ENCODE peak calls at places on chromosomes 11 and 22, in four cellular contexts. K is H1, E is IMR-90, C is mesendoderm. X is an unnamed sample.

GRCh38 chr22:49583341-49583740 is 244.3 kb downstream of the BRD1 start:
- DNase-seq in C (no peak), K (peak), E (no peak), X (no peak)

GRCh38 chr22:25564979-25565677 is 653 bp downstream of the GRK3 start:
- DNase-seq in E (no peak), C (peak), K (peak), X (peak)

GRCh38 chr11:60625262-60625661 is 74.2 kb upstream of the MS4A8 start:
- DNase-seq in K (no peak), E (peak), C (peak), X (peak)

GRCh38 chr11:3803726-3804510 is 4.4 kb upstream of the PGAP2 start:
- DNase-seq in E (peak), C (peak), K (no peak), X (peak)

GRCh38 chr11:2774173-2775082 is 74.6 kb upstream of the KCNQ1OT1 start:
- DNase-seq in K (no peak), E (no peak), C (no peak), X (no peak)

GRCh38 chr11:6703247-6704063 is 20.3 kb upstream of the MRPL17 start:
- DNase-seq in C (peak), K (no peak), E (peak), X (peak)

GRCh38 chr11:134332189-134332631 is 422 bp downstream of the GLB1L2 start:
- DNase-seq in E (no peak), K (peak), C (peak), X (no peak)

GRCh38 chr11:110430267-110431211 is 791 bp downstream of the FDX1 start:
- DNase-seq in E (peak), C (peak), K (no peak), X (peak)

GRCh38 chr11:129694538-129694937 is 121.1 kb upstream of the TMEM45B start:
- DNase-seq in C (peak), E (no peak), K (no peak), X (no peak)

GRCh38 chr11:12170984-12171383 is 60.6 kb downstream of the MICAL2 start:
- DNase-seq in C (no peak), K (no peak), E (peak), X (peak)

GRCh38 chr11:8807544-8808225 is 103.3 kb upstream of the AKIP1 start:
- DNase-seq in K (no peak), C (no peak), E (peak), X (peak)

GRCh38 chr11:102115557-102115956 is 5.3 kb downstream of the YAP1 start:
- DNase-seq in C (peak), E (peak), K (peak), X (peak)

GRCh38 chr11:57761301-57762234 is at the start of gene CTNND1:
- DNase-seq in C (peak), E (peak), K (peak), X (peak)

GRCh38 chr22:30283342-30283741 is 6.0 kb downstream of the CASTOR1 start:
- DNase-seq in K (no peak), C (no peak), E (no peak), X (no peak)

GRCh38 chr22:30282616-30283046 is 6.7 kb downstream of the CASTOR1 start:
- DNase-seq in K (no peak), E (no peak), C (no peak), X (no peak)

GRCh38 chr22:30285846-30286200 is 3.5 kb downstream of the CASTOR1 start:
- DNase-seq in K (no peak), E (no peak), C (no peak), X (no peak)

GRCh38 chr22:30285176-30285845 is 4.0 kb downstream of the CASTOR1 start:
- DNase-seq in E (no peak), C (no peak), K (no peak), X (no peak)

GRCh38 chr22:30284172-30284571 is 5.1 kb downstream of the CASTOR1 start:
- DNase-seq in E (no peak), C (no peak), K (no peak), X (no peak)
- H3K18ac ChIP-seq in E (no peak), C (no peak), K (no peak), X (no peak)

GRCh38 chr22:37741312-37741795 is 44.5 kb downstream of the TRIOBP start:
- DNase-seq in E (peak), K (peak), C (peak), X (peak)

GRCh38 chr22:37740455-37741311 is 43.8 kb downstream of the TRIOBP start:
- DNase-seq in K (no peak), E (no peak), C (no peak), X (no peak)

GRCh38 chr22:37739611-37740049 is 42.8 kb downstream of the TRIOBP start:
- DNase-seq in E (no peak), C (no peak), K (no peak), X (no peak)

GRCh38 chr22:37744589-37744988 is 47.7 kb downstream of the TRIOBP start:
- DNase-seq in C (peak), E (no peak), K (no peak), X (no peak)

GRCh38 chr22:37742374-37743092 is 45.7 kb downstream of the TRIOBP start:
- DNase-seq in E (peak), C (peak), K (no peak), X (peak)
- H3K4ac ChIP-seq in E (peak), C (no peak), K (no peak), X (peak)

GRCh38 chr11:69744435-69744834 is 30.7 kb downstream of the FGF4 start:
- DNase-seq in C (peak), K (no peak), E (peak), X (peak)

GRCh38 chr11:69746780-69747742 is 28.1 kb downstream of the FGF4 start:
- DNase-seq in E (no peak), K (no peak), C (peak), X (no peak)

GRCh38 chr11:69748637-69749036 is 26.5 kb downstream of the FGF4 start:
- DNase-seq in K (no peak), E (no peak), C (no peak), X (no peak)

GRCh38 chr11:69745201-69745600 is 29.9 kb downstream of the FGF4 start:
- DNase-seq in K (no peak), E (no peak), C (no peak), X (no peak)

GRCh38 chr11:69746140-69746539 is 29.0 kb downstream of the FGF4 start:
- DNase-seq in K (no peak), E (no peak), C (no peak), X (no peak)
- H2BK15ac ChIP-seq in K (peak), E (no peak), C (no peak), X (no peak)

GRCh38 chr11:70745451-70745850 is 347.1 kb downstream of the CTTN start:
- DNase-seq in K (no peak), C (no peak), E (no peak), X (no peak)
- H3K18ac ChIP-seq in K (no peak), C (no peak), E (no peak), X (no peak)

DNA sequence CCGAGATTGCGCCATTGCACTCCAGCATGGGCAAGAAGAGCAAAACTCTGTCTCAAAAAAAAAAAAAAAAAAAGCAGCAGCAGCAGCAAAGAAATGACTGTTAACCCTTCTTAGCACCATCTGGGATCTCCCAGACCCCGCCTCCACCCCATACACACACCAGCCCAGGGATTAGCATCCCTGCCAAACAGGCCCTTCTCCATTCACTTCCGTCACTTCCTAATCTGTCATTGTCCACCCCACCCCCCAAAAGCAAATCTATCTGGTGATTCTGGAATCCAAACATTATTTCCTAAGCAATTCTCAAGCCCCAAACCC is 5.8 kb upstream of the AHNAK start:
- DNase-seq in K (no peak), E (peak), C (peak), X (peak)
- H3K4ac ChIP-seq in K (no peak), E (peak), C (no peak), X (no peak)